ENCODE peak calls at places on chromosomes 16 and 17, in six cellular contexts. O, L, T, J, S and D are unnamed samples. For H3K4me1, the result is how much of the 10 kb centered on the place peaks cover.

GRCh38 chr17:58679263-58680037 is 12.4 kb downstream of the TEX14 start:
- DNase-seq in O (no peak), T (no peak), S (peak), J (no peak), L (no peak), D (no peak)

GRCh38 chr17:50447870-50448573 is 20.7 kb downstream of the CHAD start:
- DNase-seq in S (no peak), L (peak), O (no peak), T (peak), J (peak), D (no peak)

GRCh38 chr17:67386965-67387551 is 10.0 kb downstream of the PITPNC1 start:
- DNase-seq in S (peak), L (peak), T (peak), O (no peak), J (peak), D (no peak)

GRCh38 chr16:82331397-82331796 is 161.4 kb upstream of the MPHOSPH6 start:
- DNase-seq in S (no peak), T (no peak), O (no peak), L (no peak), J (no peak), D (no peak)

GRCh38 chr17:30217746-30218245 is 17.7 kb downstream of the SLC6A4 start:
- DNase-seq in S (no peak), O (no peak), J (no peak), L (no peak), T (no peak), D (no peak)

GRCh38 chr17:29593546-29594440 is 861 bp downstream of the ANKRD13B start:
- DNase-seq in J (peak), S (peak), O (no peak), L (peak), T (peak), D (no peak)

GRCh38 chr16:77499373-77500285 is 64.8 kb upstream of the ADAMTS18 start:
- DNase-seq in S (no peak), O (peak), T (no peak), J (no peak), L (peak), D (no peak)

GRCh38 chr17:49596613-49597244 is 21.1 kb downstream of the NXPH3 start:
- DNase-seq in S (no peak), J (no peak), O (no peak), L (no peak), T (no peak), D (no peak)

GRCh38 chr16:72983728-72984350 is 64.1 kb downstream of the ZFHX3 start:
- DNase-seq in L (no peak), T (no peak), S (no peak), O (peak), J (no peak), D (no peak)

GRCh38 chr17:55794681-55795080 is 43.8 kb downstream of the PCTP start:
- DNase-seq in L (no peak), S (no peak), J (no peak), O (no peak), T (no peak), D (no peak)

GRCh38 chr16:89453662-89454321 is 36.6 kb downstream of the ANKRD11 start:
- DNase-seq in O (no peak), L (no peak), J (peak), T (peak), S (no peak), D (no peak)

GRCh38 chr16:83482545-83483162 is 325.1 kb upstream of the HSBP1 start:
- DNase-seq in S (no peak), T (no peak), J (no peak), L (no peak), O (no peak), D (no peak)

GRCh38 chr16:11340710-11341109 is 4.5 kb upstream of the RMI2 start:
- DNase-seq in J (no peak), L (no peak), S (peak), T (no peak), O (no peak), D (no peak)

GRCh38 chr16:54928421-54929089 is 2.1 kb upstream of the IRX5 start:
- DNase-seq in L (peak), S (peak), J (peak), O (peak), T (peak), D (no peak)

GRCh38 chr16:31001507-31002251 is 8.8 kb downstream of the STX1B start:
- DNase-seq in T (no peak), J (no peak), L (no peak), S (no peak), O (no peak), D (no peak)

GRCh38 chr16:84593825-84594724 is 23.8 kb downstream of the COTL1 start:
- DNase-seq in S (peak), T (no peak), L (no peak), O (no peak), J (peak), D (peak)

GRCh38 chr17:70344356-70345060 is 175.2 kb downstream of the KCNJ2 start:
- DNase-seq in O (no peak), J (no peak), L (no peak), S (no peak), T (no peak), D (no peak)

GRCh38 chr16:53841884-53842283 is 137.9 kb downstream of the FTO start:
- DNase-seq in L (no peak), T (no peak), J (no peak), O (no peak), S (no peak), D (no peak)

GRCh38 chr16:75305364-75306101 is 54.1 kb upstream of the BCAR1 start:
- DNase-seq in L (peak), O (peak), T (peak), J (no peak), S (no peak), D (no peak)

GRCh38 chr16:11485676-11486075 is 101.0 kb downstream of the LITAF start:
- DNase-seq in S (no peak), O (no peak), J (no peak), T (no peak), L (no peak), D (no peak)

GRCh38 chr17:60514053-60514452 is 12.0 kb downstream of the APPBP2 start:
- DNase-seq in S (no peak), L (no peak), T (no peak), J (no peak), O (no peak), D (no peak)

GRCh38 chr17:7213895-7214299 is 5.7 kb downstream of the DLG4 start:
- DNase-seq in T (peak), O (peak), J (peak), L (peak), S (peak), D (no peak)

GRCh38 chr17:76532072-76532651 is 5.3 kb downstream of the CYGB start:
- DNase-seq in J (no peak), L (no peak), T (no peak), O (no peak), S (no peak), D (no peak)

GRCh38 chr17:62614142-62614541 is 13.3 kb upstream of the MRC2 start:
- DNase-seq in O (no peak), T (no peak), J (no peak), S (no peak), L (no peak), D (no peak)

GRCh38 chr17:72164340-72164739 is 43.5 kb downstream of the SOX9 start:
- DNase-seq in T (no peak), J (no peak), O (no peak), L (no peak), S (no peak), D (no peak)

GRCh38 chr16:4338712-4339299 is 12.3 kb downstream of the PAM16 start:
- DNase-seq in J (no peak), L (peak), O (no peak), T (no peak), S (no peak), D (no peak)

GRCh38 chr16:57781741-57782606 is 20.3 kb downstream of the KIFC3 start:
- DNase-seq in L (peak), S (no peak), T (no peak), J (peak), O (no peak), D (no peak)

GRCh38 chr16:3029499-3030127 is 5.8 kb downstream of the THOC6 start:
- DNase-seq in S (peak), T (no peak), L (peak), J (no peak), O (no peak), D (no peak)

GRCh38 chr16:25126820-25127232 is 15.3 kb downstream of the LCMT1 start:
- DNase-seq in J (no peak), T (peak), O (no peak), S (no peak), L (peak), D (no peak)

GRCh38 chr17:38728290-38728831 is 1.8 kb upstream of the CISD3 start:
- DNase-seq in T (no peak), O (no peak), J (no peak), S (no peak), L (no peak), D (no peak)

GRCh38 chr17:35212668-35213067 is 18.5 kb upstream of the SLC35G3 start:
- DNase-seq in T (no peak), L (no peak), O (no peak), J (no peak), S (no peak), D (no peak)

GRCh38 chr16:13480801-13481200 is 439.2 kb upstream of the ERCC4 start:
- DNase-seq in T (no peak), S (no peak), O (peak), L (no peak), J (no peak), D (no peak)

GRCh38 chr17:65544658-65545057 is 16.8 kb downstream of the AXIN2 start:
- DNase-seq in O (no peak), J (no peak), T (no peak), S (no peak), L (no peak), D (no peak)

GRCh38 chr16:49464877-49465504 is 91.4 kb downstream of the C16orf78 start:
- DNase-seq in O (no peak), T (no peak), L (peak), J (peak), S (peak), D (no peak)

GRCh38 chr17:29931253-29931932 is 1.4 kb upstream of the SSH2 start:
- DNase-seq in T (peak), L (peak), J (peak), O (peak), S (peak), D (peak)

GRCh38 chr17:57090560-57091185 is 5.6 kb downstream of the AKAP1 start:
- DNase-seq in S (no peak), T (no peak), L (no peak), O (no peak), J (no peak), D (no peak)

GRCh38 chr16:87701505-87701921 is 64.3 kb downstream of the KLHDC4 start:
- DNase-seq in T (no peak), J (no peak), O (no peak), S (no peak), L (no peak), D (no peak)

GRCh38 chr16:588639-588888 is 1.3 kb upstream of the RAB40C start:
- DNase-seq in L (peak), S (no peak), O (no peak), J (peak), T (peak), D (no peak)

DNA sequence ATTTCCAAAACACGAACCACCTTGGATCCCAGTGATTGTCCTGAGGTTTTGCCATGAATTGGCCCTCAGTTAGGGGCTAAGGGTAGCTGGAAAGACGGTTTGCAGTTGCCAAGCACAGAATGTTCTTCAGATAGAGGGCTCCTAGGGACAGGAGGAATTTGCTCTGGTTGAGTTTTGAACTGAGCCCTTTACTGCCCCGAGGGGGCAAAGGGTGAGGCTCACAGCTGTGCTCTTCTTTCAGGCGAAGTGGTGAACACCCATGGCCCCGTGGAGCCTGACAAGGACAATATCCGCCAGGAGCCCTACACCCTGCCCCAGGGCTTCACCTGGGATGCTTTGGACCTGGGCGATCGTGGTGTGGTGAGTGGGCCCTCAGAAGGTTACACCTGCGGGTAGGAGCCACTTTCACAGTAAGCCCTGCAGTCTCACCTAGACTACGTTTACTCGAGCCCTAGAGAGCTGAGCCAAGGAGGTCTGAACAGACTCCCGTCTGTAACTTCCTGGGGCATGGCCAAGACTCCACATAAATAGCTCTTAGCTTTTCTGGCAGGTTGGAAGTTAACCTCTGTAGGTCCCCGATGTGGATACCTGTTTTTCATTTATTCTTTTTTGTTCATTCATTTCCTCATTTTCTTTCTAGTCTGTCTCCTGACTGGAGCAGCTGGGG is 32.5 kb downstream of the NMT1 start:
- DNase-seq in L (no peak), T (no peak), J (no peak), O (peak), S (no peak), D (no peak)
- H3K4me1 ChIP-seq in L (under half), T (under half), J (under half), O (under half), S (under half), D (under half)

GRCh38 chr17:39754958-39755549 is 17.3 kb downstream of the GRB7 start:
- DNase-seq in O (no peak), T (no peak), S (peak), J (no peak), L (peak), D (no peak)
- H3K4me1 ChIP-seq in O (under half), T (under half), S (under half), J (under half), L (under half), D (under half)

GRCh38 chr17:43016216-43016615 is 6.0 kb downstream of the VAT1 start:
- DNase-seq in S (no peak), J (no peak), L (no peak), O (no peak), T (no peak), D (no peak)
- H3K4me1 ChIP-seq in S (under half), J (half or more), L (under half), O (under half), T (under half), D (under half)

DNA sequence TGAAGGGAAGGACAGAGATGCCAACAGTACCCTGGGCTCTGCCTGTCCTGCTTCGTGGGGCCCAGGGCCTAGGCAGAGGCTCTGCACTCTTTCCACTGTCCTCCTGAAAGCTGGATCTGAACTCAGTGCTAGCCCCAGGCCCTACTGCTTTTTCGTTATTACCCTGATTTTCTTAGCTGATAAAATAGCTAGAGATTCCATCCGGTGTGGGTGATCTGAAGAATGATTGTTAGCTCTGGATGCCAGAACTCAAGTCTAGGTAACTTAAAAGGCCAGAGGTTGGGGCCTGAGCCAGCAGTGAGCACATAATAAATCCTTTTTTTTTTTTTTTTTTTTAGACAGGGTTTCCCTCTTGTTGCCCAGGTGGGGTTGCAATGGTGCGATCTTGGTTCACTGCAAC is 1.8 kb upstream of the MYBBP1A start:
- DNase-seq in L (no peak), O (no peak), S (no peak), T (no peak), J (no peak), D (no peak)
- H3K4me1 ChIP-seq in L (under half), O (under half), S (under half), T (half or more), J (under half), D (half or more)

GRCh38 chr17:82348866-82349265 is 10.2 kb upstream of the TEX19 start:
- DNase-seq in J (no peak), O (no peak), T (no peak), L (no peak), S (no peak), D (no peak)
- H3K4me1 ChIP-seq in J (under half), O (under half), T (under half), L (under half), S (under half), D (under half)

GRCh38 chr17:44067547-44067945 is 1.1 kb upstream of the LSM12 start:
- DNase-seq in J (no peak), S (no peak), T (no peak), O (no peak), L (no peak), D (no peak)
- H3K4me1 ChIP-seq in J (under half), S (under half), T (half or more), O (under half), L (under half), D (under half)

GRCh38 chr17:78257810-78258322 is 26.4 kb downstream of the TMEM235 start:
- DNase-seq in T (no peak), O (no peak), L (peak), J (peak), S (no peak), D (no peak)

GRCh38 chr17:78256705-78257559 is 25.5 kb downstream of the TMEM235 start:
- DNase-seq in S (no peak), T (peak), J (no peak), O (no peak), L (no peak), D (no peak)

GRCh38 chr17:78255029-78255656 is 23.7 kb downstream of the TMEM235 start:
- DNase-seq in J (no peak), T (no peak), O (no peak), L (no peak), S (no peak), D (no peak)

GRCh38 chr17:78253946-78254672 is 22.7 kb downstream of the TMEM235 start:
- DNase-seq in S (peak), L (peak), T (peak), J (peak), O (peak), D (no peak)

DNA sequence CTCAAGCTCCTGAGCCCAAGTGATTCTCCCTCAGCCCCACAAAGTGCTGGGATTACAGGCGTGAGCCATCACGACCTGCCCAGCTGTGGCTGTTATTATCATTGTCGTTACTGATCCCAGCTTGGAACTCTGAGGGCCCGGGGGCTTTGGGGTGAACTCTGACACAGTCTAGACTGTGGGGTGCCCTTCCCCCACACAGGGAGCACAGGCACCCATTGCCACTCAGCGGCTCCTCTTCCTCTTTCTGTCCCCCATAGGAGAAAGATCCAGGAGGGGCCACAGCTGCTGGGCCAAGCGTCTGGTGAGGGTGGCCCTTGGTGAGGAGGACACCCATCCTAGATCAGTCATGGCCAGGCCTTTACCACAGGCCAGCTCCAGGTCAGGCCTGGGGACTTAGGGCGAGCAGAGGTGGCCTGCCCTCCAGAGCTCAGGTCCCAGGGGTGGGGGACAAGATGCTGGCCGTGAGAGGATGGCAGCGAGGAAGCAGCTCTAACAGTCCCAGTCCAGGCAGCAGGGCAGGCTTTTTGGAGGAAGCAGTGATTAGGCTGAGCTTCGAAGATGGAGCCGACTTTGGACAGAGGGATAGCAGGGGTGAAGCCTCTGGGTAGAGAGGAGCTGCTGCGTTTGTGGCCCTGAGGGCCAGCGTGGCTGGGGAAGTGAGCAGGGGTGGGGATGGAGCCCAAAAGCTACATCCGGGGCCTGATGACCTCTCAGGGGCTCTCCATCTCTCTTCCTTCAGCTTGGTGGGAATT is 24.7 kb downstream of the TMEM235 start:
- DNase-seq in L (no peak), J (no peak), T (no peak), O (no peak), S (no peak), D (no peak)
- H3K4me1 ChIP-seq in L (under half), J (half or more), T (under half), O (under half), S (under half), D (under half)

GRCh38 chr17:47720754-47721533 is 12.1 kb upstream of the TBX21 start:
- DNase-seq in S (peak), T (no peak), L (peak), J (no peak), O (peak), D (no peak)

GRCh38 chr17:47718634-47719405 is 14.2 kb upstream of the TBX21 start:
- DNase-seq in J (no peak), O (no peak), T (no peak), S (no peak), L (no peak), D (no peak)

GRCh38 chr17:47717845-47718621 is 15.0 kb upstream of the TBX21 start:
- DNase-seq in T (no peak), S (no peak), O (no peak), J (no peak), L (no peak), D (no peak)

GRCh38 chr17:47720196-47720595 is 12.8 kb upstream of the TBX21 start:
- DNase-seq in O (no peak), J (no peak), T (no peak), S (no peak), L (no peak), D (no peak)

DNA sequence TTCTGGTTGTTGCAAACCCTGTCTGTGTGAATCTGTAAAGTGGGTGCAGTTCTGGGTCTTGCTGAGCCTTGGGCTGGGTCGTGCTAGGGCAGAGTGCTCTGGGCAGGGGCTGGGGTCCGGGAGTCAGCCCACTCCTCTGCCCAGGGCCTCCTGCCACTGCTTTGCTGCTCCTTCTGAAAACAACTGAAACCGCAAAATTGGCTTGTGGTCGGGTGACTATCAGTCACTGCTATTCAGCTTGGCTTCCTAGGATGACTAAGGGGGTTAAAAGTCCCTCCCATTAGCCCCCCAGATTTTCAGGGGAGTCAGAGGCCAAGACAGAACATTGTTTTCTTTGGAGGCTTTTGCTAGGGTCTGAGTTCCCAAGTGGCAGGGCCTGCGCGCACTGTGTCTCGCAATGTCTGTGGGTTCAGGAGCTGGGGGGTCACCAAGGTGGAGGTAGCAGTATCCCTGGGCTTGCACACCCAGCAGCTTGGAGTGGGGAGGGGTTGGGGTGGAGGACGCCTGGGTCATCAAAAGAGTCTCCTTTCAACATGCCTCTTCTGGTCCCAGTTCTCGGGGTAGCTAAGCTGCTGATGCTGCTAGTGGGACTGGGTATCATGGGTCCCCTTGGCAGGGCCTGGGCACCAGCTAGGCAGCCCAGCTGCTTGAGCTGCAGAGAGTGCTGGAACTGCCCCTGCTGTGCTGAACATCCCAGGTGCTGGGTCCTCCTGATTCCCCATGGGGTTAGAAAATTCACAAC is 13.5 kb upstream of the TBX21 start:
- DNase-seq in O (no peak), S (no peak), T (no peak), L (no peak), J (no peak), D (no peak)
- H3K4me1 ChIP-seq in O (under half), S (under half), T (under half), L (under half), J (under half), D (under half)